ENCODE peak calls at places on chromosomes 3 and 15, in nine cellular contexts. B is uterus, O is esophagus squamous epithelium, L is IMR-90, Q is cardiac muscle cell, F is ovary, A is A549, R is tibial artery, I is transverse colon. E is an unnamed sample.

GRCh38 chr15:36595625-36596024 is 16.2 kb downstream of the CDIN1 start:
- DNase-seq in L (no peak), I (no peak), O (no peak), F (no peak), R (no peak), A (no peak), B (no peak), Q (no peak), E (no peak)

GRCh38 chr3:186930143-186930638 is at the start of gene ST6GAL1:
- DNase-seq in R (peak; percentile 85), F (peak; percentile 58), I (peak; percentile 81), B (peak; percentile 60), O (peak; percentile 29), A (peak; percentile 42), L (peak; percentile 37), Q (peak; percentile 86), E (no peak)

GRCh38 chr15:85532689-85533088 is 152.3 kb downstream of the AKAP13 start:
- DNase-seq in O (no peak), L (no peak), I (no peak), B (no peak), F (no peak), R (no peak), A (no peak), Q (no peak), E (no peak)

GRCh38 chr3:179589143-179589542 is 15.3 kb downstream of the MRPL47 start:
- DNase-seq in F (no peak), L (peak; percentile 73), A (no peak), R (no peak), I (no peak), B (no peak), O (no peak), Q (no peak), E (no peak)

GRCh38 chr3:72044231-72044935 is 259.4 kb upstream of the PROK2 start:
- DNase-seq in L (no peak), F (no peak), A (no peak), I (no peak), Q (no peak), R (no peak), B (no peak), O (no peak), E (no peak)

GRCh38 chr3:100231668-100232067 is 29.1 kb upstream of the TBC1D23 start:
- DNase-seq in Q (no peak), F (no peak), I (no peak), L (peak; percentile 58), A (no peak), R (no peak), O (no peak), B (no peak), E (no peak)

GRCh38 chr3:120192159-120192558 is 92.9 kb downstream of the GPR156 start:
- DNase-seq in A (no peak), B (no peak), Q (no peak), L (peak; percentile 61), I (no peak), O (no peak), F (no peak), R (no peak), E (no peak)

GRCh38 chr3:115100172-115100571 is 46.9 kb downstream of the ZBTB20 start:
- DNase-seq in O (no peak), I (no peak), B (no peak), Q (peak; percentile 14), A (peak; percentile 52), L (peak; percentile 70), F (no peak), R (no peak), E (peak; percentile 28)

GRCh38 chr3:126394179-126394976 is at the start of gene CFAP100:
- DNase-seq in Q (peak; percentile 84), L (peak; percentile 15), I (peak; percentile 24), B (no peak), A (no peak), F (peak; percentile 43), R (peak; percentile 71), O (no peak), E (no peak)

GRCh38 chr3:150022406-150023238 is 51.9 kb upstream of the PFN2 start:
- DNase-seq in A (no peak), F (no peak), Q (no peak), I (peak; percentile 41), R (peak; percentile 69), O (no peak), L (peak; percentile 31), B (no peak), E (no peak)

GRCh38 chr15:82537351-82537908 is 2.8 kb downstream of the RPS17 start:
- DNase-seq in L (no peak), B (no peak), I (no peak), A (no peak), Q (peak; percentile 34), F (no peak), R (no peak), O (no peak), E (no peak)

GRCh38 chr15:31953573-31953972 is 76.7 kb upstream of the CHRNA7 start:
- DNase-seq in A (no peak), O (no peak), F (no peak), B (no peak), I (no peak), L (no peak), R (no peak), Q (no peak), E (no peak)

GRCh38 chr3:86087160-86087871 is 903.6 kb downstream of the VGLL3 start:
- DNase-seq in F (no peak), Q (no peak), A (no peak), O (no peak), L (no peak), R (no peak), I (peak; percentile 8), B (no peak), E (no peak)

GRCh38 chr15:38129531-38130199 is 123.0 kb upstream of the SPRED1 start:
- DNase-seq in O (peak; percentile 18), A (no peak), R (peak; percentile 85), Q (no peak), F (peak; percentile 87), L (peak; percentile 99), B (peak; percentile 96), I (peak; percentile 69), E (peak; percentile 63)

GRCh38 chr3:180871901-180872300 is 40.6 kb upstream of the FXR1 start:
- DNase-seq in F (no peak), B (no peak), A (no peak), Q (no peak), O (no peak), L (peak; percentile 17), R (no peak), I (no peak), E (no peak)

GRCh38 chr3:136624894-136625815 is 127.0 kb downstream of the STAG1 start:
- DNase-seq in A (peak; percentile 60), B (no peak), Q (peak; percentile 3), L (no peak), F (no peak), R (no peak), O (no peak), I (no peak), E (no peak)

GRCh38 chr15:40939909-40940801 is 11.0 kb downstream of the DLL4 start:
- DNase-seq in I (no peak), F (no peak), B (peak; percentile 48), O (no peak), R (no peak), Q (no peak), A (no peak), L (no peak), E (no peak)

GRCh38 chr3:32335365-32336122 is 56.1 kb upstream of the CMTM7 start:
- DNase-seq in B (no peak), I (no peak), O (no peak), R (no peak), F (no peak), L (no peak), Q (peak; percentile 26), A (no peak), E (no peak)

GRCh38 chr3:14147617-14148016 is 22.8 kb downstream of the TMEM43 start:
- DNase-seq in R (no peak), B (no peak), L (no peak), O (no peak), I (no peak), F (no peak), A (no peak), Q (no peak), E (no peak)

GRCh38 chr3:14147063-14147435 is 22.2 kb downstream of the TMEM43 start:
- DNase-seq in F (no peak), A (no peak), R (no peak), I (no peak), L (no peak), Q (no peak), B (no peak), O (no peak), E (no peak)

GRCh38 chr3:14146381-14147062 is 21.7 kb downstream of the TMEM43 start:
- DNase-seq in Q (no peak), F (no peak), R (no peak), I (no peak), B (no peak), O (no peak), L (no peak), A (no peak), E (no peak)

GRCh38 chr3:14150078-14150477 is 25.2 kb downstream of the TMEM43 start:
- DNase-seq in A (no peak), F (no peak), O (no peak), B (no peak), R (no peak), I (no peak), L (no peak), Q (no peak), E (no peak)

GRCh38 chr3:14148041-14148985 is 23.5 kb downstream of the TMEM43 start:
- DNase-seq in L (no peak), R (no peak), I (no peak), B (no peak), F (no peak), O (no peak), Q (no peak), A (no peak), E (no peak)
- TF ChIP-seq CTCF in L (no peak), R (no peak), I (no peak), B (no peak), F (no peak), O (no peak), Q (no peak), A (no peak), E (no peak)

GRCh38 chr3:123410149-123410515 is 38.8 kb downstream of the ADCY5 start:
- DNase-seq in A (no peak), B (no peak), Q (no peak), O (no peak), R (no peak), L (no peak), I (no peak), F (no peak), E (no peak)
- H3K4me1 ChIP-seq in A (peaks cover 12% of the 10 kb centered on the region), B (no peaks in the 10 kb centered on the region), Q (peaks cover 50% of the 10 kb centered on the region), O (peaks cover 3% of the 10 kb centered on the region), R (peaks cover 60% of the 10 kb centered on the region), L (no peaks in the 10 kb centered on the region), I (peaks cover 59% of the 10 kb centered on the region), F (peaks cover 48% of the 10 kb centered on the region), E (peaks cover 48% of the 10 kb centered on the region)

GRCh38 chr3:148408667-148409066 is 289.0 kb upstream of the AGTR1 start:
- DNase-seq in Q (no peak), I (no peak), R (no peak), L (no peak), A (no peak), B (no peak), F (no peak), O (no peak), E (no peak)
- TF ChIP-seq CTCF in Q (no peak), I (no peak), R (no peak), L (no peak), A (no peak), B (no peak), F (no peak), O (no peak), E (no peak)

DNA sequence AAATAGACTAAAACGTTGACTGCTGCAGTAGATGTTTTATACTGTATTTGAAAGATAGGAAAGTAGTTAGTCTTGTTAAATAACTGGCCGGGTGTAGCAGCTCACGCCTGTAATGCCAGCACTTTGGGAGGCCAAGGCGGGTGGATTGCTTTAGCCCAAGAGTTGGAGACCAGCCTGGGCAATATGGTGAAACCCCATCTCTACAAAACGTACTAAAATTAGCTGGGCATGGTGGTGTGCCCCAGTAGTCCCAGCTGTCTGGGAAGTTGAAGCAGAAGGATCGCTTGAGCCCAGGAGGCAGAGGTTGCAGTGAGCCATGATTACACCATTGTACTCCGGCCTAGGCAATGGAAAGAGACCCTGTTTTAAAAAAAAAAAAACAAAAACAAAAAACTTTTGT is 60.5 kb upstream of the ULK4 start:
- DNase-seq in O (no peak), L (no peak), F (no peak), R (no peak), A (no peak), B (no peak), I (no peak), Q (no peak), E (no peak)
- H3K4me1 ChIP-seq in O (peaks cover 43% of the 10 kb centered on the region), L (peaks cover 29% of the 10 kb centered on the region), F (peaks cover 20% of the 10 kb centered on the region), R (peaks cover 43% of the 10 kb centered on the region), A (peaks cover 61% of the 10 kb centered on the region), B (peaks cover 35% of the 10 kb centered on the region), I (peaks cover 67% of the 10 kb centered on the region), Q (peaks cover 8% of the 10 kb centered on the region), E (no peaks in the 10 kb centered on the region)